ENCODE peak calls at places on chromosomes 13 and 19, in six cellular contexts. T, H, W, N, M and S are unnamed samples.

GRCh38 chr13:25372275-25373081 is 704 bp downstream of the ATP8A2 start:
- DNase-seq in M (no peak), T (no peak), H (no peak), W (no peak), N (no peak), S (no peak)

GRCh38 chr13:28489975-28490550 is 4.9 kb downstream of the FLT1 start:
- DNase-seq in M (peak), H (no peak), N (no peak), T (peak), W (no peak), S (no peak)

GRCh38 chr13:80047406-80047805 is 293.5 kb downstream of the SPRY2 start:
- DNase-seq in M (peak), H (peak), N (no peak), T (peak), W (peak), S (no peak)

GRCh38 chr19:11052391-11052790 is 36.9 kb upstream of the LDLR start:
- DNase-seq in M (no peak), W (no peak), N (no peak), T (no peak), H (no peak), S (no peak)

GRCh38 chr13:29593605-29594297 is 1.7 kb downstream of the SLC7A1 start:
- DNase-seq in W (no peak), N (no peak), T (no peak), M (no peak), H (no peak), S (no peak)

GRCh38 chr13:20127263-20127562 is 33.6 kb downstream of the GJA3 start:
- DNase-seq in H (no peak), N (no peak), T (no peak), M (no peak), W (no peak), S (no peak)

GRCh38 chr13:48000559-48001126 is 430 bp downstream of the SUCLA2 start:
- DNase-seq in M (no peak), H (peak), N (no peak), W (no peak), T (peak), S (no peak)

GRCh38 chr19:49807888-49808675 is 5.0 kb downstream of the FUZ start:
- DNase-seq in T (no peak), M (no peak), W (no peak), N (no peak), H (no peak), S (no peak)

GRCh38 chr19:35134601-35135091 is at the start of gene LGI4:
- DNase-seq in N (no peak), M (no peak), H (no peak), W (no peak), T (no peak), S (no peak)

GRCh38 chr19:52198678-52199077 is 8.8 kb downstream of the PPP2R1A start:
- DNase-seq in H (peak), M (no peak), T (no peak), W (no peak), N (no peak), S (no peak)

GRCh38 chr19:28878862-28879566 is 333.9 kb downstream of the UQCRFS1 start:
- DNase-seq in W (peak), T (peak), H (peak), N (peak), M (peak), S (peak)

GRCh38 chr13:32334676-32335075 is 19.4 kb downstream of the BRCA2 start:
- DNase-seq in N (no peak), W (no peak), H (peak), M (peak), T (peak), S (no peak)